ENCODE peak calls at places on chromosomes 13 and 19, in six cellular contexts. Y is tibial artery, S is fibroblast of the aortic adventitia, W is neural progenitor cell, M is breast epithelium, T is HL-60. Q is an unnamed sample.
A peak's percentile ranks its signal among the peaks of the same experiment; 100 is the strongest.

GRCh38 chr13:84702174-84702573 is 819.9 kb upstream of the SLITRK1 start:
- DNase-seq in Y (no peak), S (no peak), W (no peak), M (no peak), T (no peak), Q (no peak)

GRCh38 chr13:31545616-31546015 is 193.7 kb upstream of the RXFP2 start:
- DNase-seq in Y (no peak), S (peak; percentile 70), W (no peak), M (no peak), T (no peak), Q (no peak)

GRCh38 chr13:63436288-63436687 is 2020.6 kb upstream of the PCDH20 start:
- DNase-seq in Y (no peak), S (no peak), W (no peak), M (no peak), T (no peak), Q (no peak)

GRCh38 chr13:39259371-39259770 is 221.1 kb downstream of the NHLRC3 start:
- DNase-seq in Y (no peak), S (no peak), W (no peak), M (no peak), T (no peak), Q (peak; percentile 67)

GRCh38 chr19:7926021-7926726 is at the start of gene CTXN1:
- DNase-seq in Y (peak; percentile 84), S (peak; percentile 31), W (peak; percentile 91), M (peak; percentile 71), T (peak; percentile 49), Q (peak; percentile 72)

GRCh38 chr13:48776396-48776795 is 122.7 kb downstream of the CYSLTR2 start:
- DNase-seq in Y (no peak), S (no peak), W (no peak), M (no peak), T (no peak), Q (no peak)

GRCh38 chr19:2653717-2654584 is 48.5 kb downstream of the GNG7 start:
- DNase-seq in Y (no peak), S (no peak), W (peak; percentile 56), M (no peak), T (no peak), Q (no peak)

GRCh38 chr19:30316560-30317106 is 55.6 kb upstream of the ZNF536 start:
- DNase-seq in Y (no peak), S (no peak), W (no peak), M (no peak), T (no peak), Q (no peak)

GRCh38 chr13:112653821-112654220 is 36.0 kb upstream of the ATP11A start:
- DNase-seq in Y (no peak), S (no peak), W (no peak), M (peak; percentile 10), T (no peak), Q (no peak)

GRCh38 chr19:14073925-14074838 is 1.6 kb downstream of the MISP3 start:
- DNase-seq in Y (peak; percentile 72), S (no peak), W (no peak), M (no peak), T (no peak), Q (no peak)

GRCh38 chr19:13803038-13803437 is 7.8 kb downstream of the ZSWIM4 start:
- DNase-seq in Y (no peak), S (no peak), W (no peak), M (peak; percentile 75), T (no peak), Q (no peak)

GRCh38 chr13:50576156-50576555 is 267.3 kb downstream of the DLEU7 start:
- DNase-seq in Y (no peak), S (no peak), W (no peak), M (no peak), T (no peak), Q (no peak)

GRCh38 chr19:47398707-47399106 is 20.6 kb downstream of the MEIS3 start:
- DNase-seq in Y (no peak), S (no peak), W (no peak), M (no peak), T (no peak), Q (no peak)

GRCh38 chr13:74450976-74451375 is 316.8 kb upstream of the KLF12 start:
- DNase-seq in Y (no peak), S (peak; percentile 43), W (no peak), M (no peak), T (no peak), Q (no peak)

GRCh38 chr13:102812616-102813287 is 13.8 kb downstream of the BIVM start:
- DNase-seq in Y (no peak), S (peak; percentile 33), W (peak; percentile 8), M (no peak), T (no peak), Q (peak; percentile 15)

GRCh38 chr13:89401209-89401810 is 1730.1 kb downstream of the SLITRK5 start:
- DNase-seq in Y (no peak), S (peak; percentile 81), W (no peak), M (no peak), T (peak; percentile 43), Q (no peak)

GRCh38 chr19:49339364-49340068 is 4.3 kb downstream of the CD37 start:
- DNase-seq in Y (peak; percentile 97), S (peak; percentile 74), W (peak; percentile 97), M (peak; percentile 83), T (no peak), Q (peak; percentile 89)

GRCh38 chr13:30362869-30363268 is 55.5 kb upstream of the KATNAL1 start:
- DNase-seq in Y (no peak), S (peak; percentile 51), W (no peak), M (no peak), T (no peak), Q (no peak)

GRCh38 chr13:81872581-81872980 is 1531.7 kb upstream of the SPRY2 start:
- DNase-seq in Y (no peak), S (no peak), W (peak; percentile 33), M (no peak), T (peak; percentile 28), Q (no peak)

GRCh38 chr13:37074703-37075102 is 15.2 kb upstream of the SUPT20H start:
- DNase-seq in Y (no peak), S (peak; percentile 69), W (peak; percentile 24), M (no peak), T (no peak), Q (no peak)

GRCh38 chr13:52085416-52085815 is 43.5 kb downstream of the NEK5 start:
- DNase-seq in Y (no peak), S (peak; percentile 68), W (no peak), M (no peak), T (no peak), Q (no peak)

GRCh38 chr19:38190061-38190460 is 34.0 kb downstream of the DPF1 start:
- DNase-seq in Y (no peak), S (no peak), W (no peak), M (no peak), T (no peak), Q (no peak)

GRCh38 chr13:110238795-110239194 is 68.2 kb downstream of the COL4A1 start:
- DNase-seq in Y (no peak), S (no peak), W (no peak), M (no peak), T (no peak), Q (no peak)

GRCh38 chr19:18385675-18386542 is at the start of gene GDF15:
- DNase-seq in Y (peak; percentile 84), S (peak; percentile 98), W (peak; percentile 73), M (peak; percentile 69), T (no peak), Q (peak; percentile 52)

GRCh38 chr19:45424191-45425058 is 708 bp upstream of the ERCC1 start:
- DNase-seq in Y (peak; percentile 84), S (peak; percentile 89), W (peak; percentile 51), M (no peak), T (peak; percentile 67), Q (peak; percentile 80)

GRCh38 chr19:9953802-9954542 is 17.7 kb upstream of the OLFM2 start:
- DNase-seq in Y (no peak), S (no peak), W (no peak), M (no peak), T (no peak), Q (no peak)

GRCh38 chr13:51175639-51176038 is 46.6 kb upstream of the FAM124A start:
- DNase-seq in Y (no peak), S (no peak), W (no peak), M (no peak), T (no peak), Q (no peak)

DNA sequence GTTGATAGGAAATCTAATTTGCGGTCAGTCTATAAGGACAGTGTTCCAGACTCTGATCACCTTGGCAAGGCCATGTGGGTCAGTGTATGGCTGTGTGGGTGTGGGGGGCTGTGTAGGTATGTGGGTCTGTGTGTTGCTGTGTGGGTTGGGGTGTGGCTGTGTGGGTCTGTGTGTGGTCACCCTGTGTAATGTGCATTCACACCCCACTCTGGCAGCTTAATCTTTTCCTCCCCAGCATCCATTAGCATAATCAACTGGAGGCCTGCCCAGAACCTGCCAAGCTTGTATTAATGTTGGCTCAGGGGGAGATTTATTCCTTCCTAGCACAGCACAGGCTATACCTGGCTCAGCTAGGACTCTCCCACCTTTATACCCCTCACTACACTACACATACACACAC is 203.2 kb downstream of the TUBA3C start:
- DNase-seq in Y (no peak), S (no peak), W (no peak), M (no peak), T (no peak), Q (no peak)
- H3K4me3 ChIP-seq in Y (no peak overlapping the region), S (no peak overlapping the region), W (no peak overlapping the region), M (no peak overlapping the region), T (no peak overlapping the region), Q (no peak overlapping the region)

GRCh38 chr13:43611631-43612416 is 174.9 kb downstream of the ENOX1 start:
- DNase-seq in Y (no peak), S (no peak), W (no peak), M (no peak), T (no peak), Q (no peak)

GRCh38 chr13:43614063-43614462 is 172.7 kb downstream of the ENOX1 start:
- DNase-seq in Y (no peak), S (no peak), W (no peak), M (no peak), T (no peak), Q (no peak)

DNA sequence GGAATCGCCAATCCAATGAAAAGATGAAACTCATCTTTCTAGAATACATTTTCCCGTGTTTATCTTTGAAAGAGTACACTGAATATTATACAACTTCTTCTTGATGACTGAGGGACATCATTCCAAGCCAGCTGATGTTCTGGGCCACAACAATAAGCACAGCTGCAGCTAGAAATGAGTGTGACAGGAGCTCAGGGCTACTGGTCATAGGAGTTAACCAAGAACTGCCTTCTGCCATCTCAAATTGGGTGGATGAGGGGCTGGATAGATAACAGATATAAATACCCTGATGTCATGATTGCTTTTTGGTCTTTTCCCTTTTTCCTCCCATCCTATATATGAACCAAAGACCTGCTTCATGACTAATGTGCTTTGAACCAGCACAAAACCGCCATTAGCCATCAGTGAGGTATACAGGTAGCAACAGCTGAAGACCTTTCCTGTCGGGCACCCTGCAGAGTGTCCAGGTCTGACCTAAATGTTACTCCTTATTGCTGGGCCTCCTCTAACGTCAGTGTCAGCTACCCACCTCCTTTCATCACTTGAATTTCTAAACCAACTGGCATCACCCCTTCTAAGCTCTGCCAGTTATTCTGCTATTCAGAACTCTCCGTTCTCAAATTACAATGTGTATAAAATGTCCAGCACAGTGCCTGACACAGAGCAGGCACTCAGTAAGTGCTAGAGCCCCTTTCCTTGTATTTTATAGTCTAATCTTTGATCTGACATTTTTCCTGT is 178.2 kb downstream of the ENOX1 start:
- DNase-seq in Y (no peak), S (no peak), W (no peak), M (no peak), T (no peak), Q (no peak)
- TF ChIP-seq CTCF in Y (no peak), S (no peak), W (no peak), M (no peak), T (no peak), Q (no peak)

GRCh38 chr13:40271931-40272775 is 394.3 kb downstream of the FOXO1 start:
- DNase-seq in Y (peak; percentile 92), S (peak; percentile 97), W (no peak), M (peak; percentile 64), T (no peak), Q (no peak)
- H3K4me3 ChIP-seq in Y (no peak overlapping the region), S (no peak overlapping the region), W (no peak overlapping the region), M (no peak overlapping the region), T (no peak overlapping the region), Q (no peak overlapping the region)

GRCh38 chr19:15154002-15154612 is 46.7 kb downstream of the NOTCH3 start:
- DNase-seq in Y (peak; percentile 53), S (peak; percentile 59), W (peak; percentile 54), M (no peak), T (peak; percentile 55), Q (peak; percentile 36)
- TF ChIP-seq CTCF in Y (peak; percentile 31), S (peak; percentile 64), W (peak; percentile 70), M (no peak), T (peak; percentile 83), Q (peak; percentile 50)

Q was measured in GM12865.